ENCODE peak calls at places on chromosomes 6 and 20, in nine cellular contexts. One of them, this sample, is unnamed. For H3K27me3, the result is how much of the 10 kb centered on the place peaks cover.

GRCh38 chr6:20211941-20212391 is 303 bp downstream of the MBOAT1 start:
- DNase-seq in prostate gland: peak
- DNase-seq in colonic mucosa: peak
- DNase-seq in fibroblast of lung: peak
- DNase-seq in psoas muscle: no peak
- DNase-seq in tibial artery: peak
- DNase-seq in testis: no peak
- DNase-seq in Peyer's patch: no peak
- DNase-seq in endodermal cell: peak
- DNase-seq in this sample: no peak

GRCh38 chr6:144286503-144287393 is 1.6 kb downstream of the UTRN start:
- DNase-seq in prostate gland: peak
- DNase-seq in colonic mucosa: peak
- DNase-seq in fibroblast of lung: peak
- DNase-seq in psoas muscle: peak
- DNase-seq in tibial artery: peak
- DNase-seq in testis: peak
- DNase-seq in Peyer's patch: no peak
- DNase-seq in endodermal cell: peak
- DNase-seq in this sample: no peak

GRCh38 chr20:5070081-5070480 is 49.7 kb downstream of the PCNA start:
- DNase-seq in prostate gland: no peak
- DNase-seq in colonic mucosa: no peak
- DNase-seq in fibroblast of lung: no peak
- DNase-seq in psoas muscle: no peak
- DNase-seq in tibial artery: no peak
- DNase-seq in testis: no peak
- DNase-seq in Peyer's patch: no peak
- DNase-seq in endodermal cell: no peak
- DNase-seq in this sample: no peak

GRCh38 chr6:45084257-45084656 is 243.9 kb upstream of the RUNX2 start:
- DNase-seq in prostate gland: no peak
- DNase-seq in colonic mucosa: no peak
- DNase-seq in fibroblast of lung: peak
- DNase-seq in psoas muscle: no peak
- DNase-seq in tibial artery: no peak
- DNase-seq in testis: no peak
- DNase-seq in Peyer's patch: no peak
- DNase-seq in endodermal cell: no peak
- DNase-seq in this sample: no peak

GRCh38 chr20:53146201-53146891 is 174.2 kb downstream of the TSHZ2 start:
- DNase-seq in prostate gland: no peak
- DNase-seq in colonic mucosa: no peak
- DNase-seq in fibroblast of lung: peak
- DNase-seq in psoas muscle: no peak
- DNase-seq in tibial artery: no peak
- DNase-seq in testis: no peak
- DNase-seq in Peyer's patch: no peak
- DNase-seq in endodermal cell: no peak
- DNase-seq in this sample: no peak

GRCh38 chr6:107537559-107537958 is 47.6 kb downstream of the SOBP start:
- DNase-seq in prostate gland: no peak
- DNase-seq in colonic mucosa: no peak
- DNase-seq in fibroblast of lung: no peak
- DNase-seq in psoas muscle: no peak
- DNase-seq in tibial artery: no peak
- DNase-seq in testis: no peak
- DNase-seq in Peyer's patch: no peak
- DNase-seq in endodermal cell: no peak
- DNase-seq in this sample: no peak

GRCh38 chr20:45090481-45090880 is 10.4 kb downstream of the KCNS1 start:
- DNase-seq in prostate gland: no peak
- DNase-seq in colonic mucosa: no peak
- DNase-seq in fibroblast of lung: peak
- DNase-seq in psoas muscle: no peak
- DNase-seq in tibial artery: no peak
- DNase-seq in testis: no peak
- DNase-seq in Peyer's patch: no peak
- DNase-seq in endodermal cell: no peak
- DNase-seq in this sample: no peak

GRCh38 chr6:164911873-164912580 is 397.4 kb downstream of the C6orf118 start:
- DNase-seq in prostate gland: no peak
- DNase-seq in colonic mucosa: no peak
- DNase-seq in fibroblast of lung: no peak
- DNase-seq in psoas muscle: no peak
- DNase-seq in tibial artery: no peak
- DNase-seq in testis: peak
- DNase-seq in Peyer's patch: no peak
- DNase-seq in endodermal cell: no peak
- DNase-seq in this sample: no peak

GRCh38 chr6:32837651-32838113 is 857 bp downstream of the TAP2 start:
- DNase-seq in prostate gland: no peak
- DNase-seq in colonic mucosa: no peak
- DNase-seq in fibroblast of lung: peak
- DNase-seq in psoas muscle: no peak
- DNase-seq in tibial artery: no peak
- DNase-seq in testis: no peak
- DNase-seq in Peyer's patch: no peak
- DNase-seq in endodermal cell: no peak
- DNase-seq in this sample: no peak

GRCh38 chr6:5078121-5078695 is 6.9 kb upstream of the PPP1R3G start:
- DNase-seq in prostate gland: no peak
- DNase-seq in colonic mucosa: no peak
- DNase-seq in fibroblast of lung: no peak
- DNase-seq in psoas muscle: no peak
- DNase-seq in tibial artery: no peak
- DNase-seq in testis: no peak
- DNase-seq in Peyer's patch: no peak
- DNase-seq in endodermal cell: no peak
- DNase-seq in this sample: no peak

GRCh38 chr6:137904822-137905617 is 38.0 kb downstream of the TNFAIP3 start:
- DNase-seq in prostate gland: no peak
- DNase-seq in colonic mucosa: no peak
- DNase-seq in fibroblast of lung: peak
- DNase-seq in psoas muscle: no peak
- DNase-seq in tibial artery: peak
- DNase-seq in testis: no peak
- DNase-seq in Peyer's patch: peak
- DNase-seq in endodermal cell: no peak
- DNase-seq in this sample: no peak

GRCh38 chr6:70180904-70181599 is 121.8 kb downstream of the COL9A1 start:
- DNase-seq in prostate gland: no peak
- DNase-seq in colonic mucosa: no peak
- DNase-seq in fibroblast of lung: no peak
- DNase-seq in psoas muscle: no peak
- DNase-seq in tibial artery: no peak
- DNase-seq in testis: no peak
- DNase-seq in Peyer's patch: no peak
- DNase-seq in endodermal cell: no peak
- DNase-seq in this sample: no peak

GRCh38 chr6:161434921-161435411 is 161.1 kb upstream of the AGPAT4 start:
- DNase-seq in prostate gland: peak
- DNase-seq in colonic mucosa: no peak
- DNase-seq in fibroblast of lung: peak
- DNase-seq in psoas muscle: no peak
- DNase-seq in tibial artery: no peak
- DNase-seq in testis: peak
- DNase-seq in Peyer's patch: no peak
- DNase-seq in endodermal cell: no peak
- DNase-seq in this sample: no peak

GRCh38 chr6:3882865-3883264 is 33.7 kb downstream of the FAM50B start:
- DNase-seq in prostate gland: no peak
- DNase-seq in colonic mucosa: no peak
- DNase-seq in fibroblast of lung: no peak
- DNase-seq in psoas muscle: no peak
- DNase-seq in tibial artery: peak
- DNase-seq in testis: no peak
- DNase-seq in Peyer's patch: no peak
- DNase-seq in endodermal cell: peak
- DNase-seq in this sample: no peak

GRCh38 chr6:113755449-113756289 is 101.5 kb upstream of the MARCKS start:
- DNase-seq in prostate gland: no peak
- DNase-seq in colonic mucosa: no peak
- DNase-seq in fibroblast of lung: no peak
- DNase-seq in psoas muscle: no peak
- DNase-seq in tibial artery: no peak
- DNase-seq in testis: no peak
- DNase-seq in Peyer's patch: peak
- DNase-seq in endodermal cell: no peak
- DNase-seq in this sample: no peak

GRCh38 chr20:59047938-59048680 is 5.5 kb upstream of the PRELID3B start:
- DNase-seq in prostate gland: no peak
- DNase-seq in colonic mucosa: peak
- DNase-seq in fibroblast of lung: peak
- DNase-seq in psoas muscle: no peak
- DNase-seq in tibial artery: no peak
- DNase-seq in testis: no peak
- DNase-seq in Peyer's patch: no peak
- DNase-seq in endodermal cell: no peak
- DNase-seq in this sample: no peak

GRCh38 chr6:8085053-8085511 is 17.3 kb downstream of the EEF1E1 start:
- DNase-seq in prostate gland: no peak
- DNase-seq in colonic mucosa: no peak
- DNase-seq in fibroblast of lung: peak
- DNase-seq in psoas muscle: peak
- DNase-seq in tibial artery: peak
- DNase-seq in testis: peak
- DNase-seq in Peyer's patch: no peak
- DNase-seq in endodermal cell: peak
- DNase-seq in this sample: no peak

GRCh38 chr20:9200196-9200595 is 131.3 kb downstream of the PLCB4 start:
- DNase-seq in prostate gland: no peak
- DNase-seq in colonic mucosa: no peak
- DNase-seq in fibroblast of lung: peak
- DNase-seq in psoas muscle: no peak
- DNase-seq in tibial artery: no peak
- DNase-seq in testis: no peak
- DNase-seq in Peyer's patch: no peak
- DNase-seq in endodermal cell: no peak
- DNase-seq in this sample: no peak

GRCh38 chr6:52390361-52390727 is 28.4 kb downstream of the PAQR8 start:
- DNase-seq in prostate gland: peak
- DNase-seq in colonic mucosa: peak
- DNase-seq in fibroblast of lung: peak
- DNase-seq in psoas muscle: no peak
- DNase-seq in tibial artery: no peak
- DNase-seq in testis: no peak
- DNase-seq in Peyer's patch: peak
- DNase-seq in endodermal cell: no peak
- DNase-seq in this sample: peak

GRCh38 chr6:743320-744096 is 50.6 kb upstream of the EXOC2 start:
- DNase-seq in prostate gland: no peak
- DNase-seq in colonic mucosa: no peak
- DNase-seq in fibroblast of lung: no peak
- DNase-seq in psoas muscle: no peak
- DNase-seq in tibial artery: no peak
- DNase-seq in testis: no peak
- DNase-seq in Peyer's patch: no peak
- DNase-seq in endodermal cell: no peak
- DNase-seq in this sample: no peak

DNA sequence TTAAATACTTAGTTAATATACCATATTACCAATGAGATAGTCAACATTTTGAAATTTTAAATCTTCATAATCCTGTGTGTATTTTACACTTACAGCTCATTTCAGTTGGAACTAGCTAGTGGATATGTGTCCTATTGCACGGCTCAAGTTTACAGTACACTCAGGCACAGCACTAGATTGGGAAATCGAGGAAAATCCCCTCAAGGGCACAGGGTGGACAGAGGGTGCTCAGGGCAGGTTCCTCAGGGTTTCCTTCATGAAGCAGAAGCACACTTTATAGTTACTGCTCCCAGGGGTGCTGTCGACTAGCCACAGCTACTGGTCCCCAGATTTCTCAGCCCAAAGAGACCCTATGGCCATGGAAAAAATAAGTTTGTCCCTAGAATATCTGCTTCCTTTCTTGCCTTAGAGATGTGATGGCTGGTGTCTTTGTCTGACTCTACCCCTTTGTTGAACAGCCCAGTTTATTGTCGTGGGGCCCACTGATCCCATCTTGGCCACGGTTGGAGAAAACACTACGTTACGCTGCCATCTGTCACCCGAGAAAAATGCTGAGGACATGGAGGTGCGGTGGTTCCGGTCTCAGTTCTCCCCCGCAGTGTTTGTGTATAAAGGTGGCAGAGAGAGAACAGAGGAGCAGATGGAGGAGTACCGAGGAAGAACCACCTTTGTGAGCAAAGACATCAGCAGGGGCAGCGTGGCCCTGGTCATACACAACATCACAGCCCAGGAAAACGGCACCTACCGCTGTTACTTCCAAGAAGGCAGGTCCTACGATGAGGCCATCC is 1.5 kb downstream of the BTN2A1 start:
- DNase-seq in prostate gland: no peak
- DNase-seq in colonic mucosa: no peak
- DNase-seq in fibroblast of lung: no peak
- DNase-seq in psoas muscle: no peak
- DNase-seq in tibial artery: no peak
- DNase-seq in testis: no peak
- DNase-seq in Peyer's patch: no peak
- DNase-seq in endodermal cell: no peak
- DNase-seq in this sample: no peak
- H3K4me3 ChIP-seq in prostate gland: peak
- H3K4me3 ChIP-seq in colonic mucosa: peak
- H3K4me3 ChIP-seq in fibroblast of lung: no peak
- H3K4me3 ChIP-seq in psoas muscle: peak
- H3K4me3 ChIP-seq in tibial artery: peak
- H3K4me3 ChIP-seq in testis: no peak
- H3K4me3 ChIP-seq in Peyer's patch: peak
- H3K4me3 ChIP-seq in endodermal cell: peak
- H3K4me3 ChIP-seq in this sample: peak

GRCh38 chr6:30462482-30462881 is 26.8 kb upstream of the HLA-E start:
- DNase-seq in prostate gland: no peak
- DNase-seq in colonic mucosa: no peak
- DNase-seq in fibroblast of lung: no peak
- DNase-seq in psoas muscle: no peak
- DNase-seq in tibial artery: no peak
- DNase-seq in testis: no peak
- DNase-seq in Peyer's patch: no peak
- DNase-seq in endodermal cell: no peak
- DNase-seq in this sample: no peak
- H3K27me3 ChIP-seq in prostate gland: under half
- H3K27me3 ChIP-seq in colonic mucosa: half or more
- H3K27me3 ChIP-seq in fibroblast of lung: half or more
- H3K27me3 ChIP-seq in psoas muscle: under half
- H3K27me3 ChIP-seq in tibial artery: under half
- H3K27me3 ChIP-seq in testis: under half
- H3K27me3 ChIP-seq in Peyer's patch: under half
- H3K27me3 ChIP-seq in endodermal cell: half or more
- H3K27me3 ChIP-seq in this sample: half or more

GRCh38 chr6:30443657-30444450 is 45.5 kb upstream of the HLA-E start:
- DNase-seq in prostate gland: no peak
- DNase-seq in colonic mucosa: no peak
- DNase-seq in fibroblast of lung: peak
- DNase-seq in psoas muscle: peak
- DNase-seq in tibial artery: no peak
- DNase-seq in testis: no peak
- DNase-seq in Peyer's patch: no peak
- DNase-seq in endodermal cell: no peak
- DNase-seq in this sample: no peak
- TF ChIP-seq CTCF in prostate gland: no peak
- TF ChIP-seq CTCF in colonic mucosa: no peak
- TF ChIP-seq CTCF in fibroblast of lung: no peak
- TF ChIP-seq CTCF in psoas muscle: no peak
- TF ChIP-seq CTCF in tibial artery: no peak
- TF ChIP-seq CTCF in testis: no peak
- TF ChIP-seq CTCF in Peyer's patch: no peak
- TF ChIP-seq CTCF in endodermal cell: no peak
- TF ChIP-seq CTCF in this sample: no peak

GRCh38 chr20:32752458-32753250 is 9.4 kb upstream of the COMMD7 start:
- DNase-seq in prostate gland: no peak
- DNase-seq in colonic mucosa: no peak
- DNase-seq in fibroblast of lung: peak
- DNase-seq in psoas muscle: no peak
- DNase-seq in tibial artery: no peak
- DNase-seq in testis: no peak
- DNase-seq in Peyer's patch: no peak
- DNase-seq in endodermal cell: peak
- DNase-seq in this sample: no peak
- H3K4me3 ChIP-seq in prostate gland: no peak
- H3K4me3 ChIP-seq in colonic mucosa: no peak
- H3K4me3 ChIP-seq in fibroblast of lung: no peak
- H3K4me3 ChIP-seq in psoas muscle: no peak
- H3K4me3 ChIP-seq in tibial artery: no peak
- H3K4me3 ChIP-seq in testis: no peak
- H3K4me3 ChIP-seq in Peyer's patch: no peak
- H3K4me3 ChIP-seq in endodermal cell: no peak
- H3K4me3 ChIP-seq in this sample: no peak